ENCODE peak calls at places on chromosomes 2 and 18, in six cellular contexts. P, W, K, H, G and T are unnamed samples.

GRCh38 chr2:214103199-214104001 is 307.5 kb upstream of the VWC2L start:
- DNase-seq in P (peak; percentile 25), W (no peak), K (peak; percentile 45), H (peak; percentile 39), G (no peak), T (no peak)

GRCh38 chr2:28389399-28390240 is 3.0 kb upstream of the FOSL2 start:
- DNase-seq in P (no peak), W (no peak), K (no peak), H (no peak), G (no peak), T (no peak)

GRCh38 chr2:222701233-222701632 is 29.8 kb downstream of the MOGAT1 start:
- DNase-seq in P (no peak), W (no peak), K (no peak), H (no peak), G (no peak), T (no peak)

GRCh38 chr2:15521782-15522181 is 39.4 kb downstream of the NBAS start:
- DNase-seq in P (peak; percentile 22), W (no peak), K (no peak), H (no peak), G (no peak), T (no peak)

GRCh38 chr2:105438104-105438929 is 39.5 kb upstream of the FHL2 start:
- DNase-seq in P (peak; percentile 52), W (no peak), K (no peak), H (no peak), G (no peak), T (no peak)

GRCh38 chr2:72933207-72933606 is 15.9 kb downstream of the EMX1 start:
- DNase-seq in P (no peak), W (no peak), K (no peak), H (no peak), G (no peak), T (no peak)

GRCh38 chr2:27752551-27753237 is 18.8 kb upstream of the MRPL33 start:
- DNase-seq in P (no peak), W (no peak), K (peak; percentile 34), H (peak; percentile 49), G (no peak), T (no peak)

GRCh38 chr2:23621616-23622015 is 236.6 kb downstream of the KLHL29 start:
- DNase-seq in P (no peak), W (no peak), K (no peak), H (no peak), G (no peak), T (no peak)

GRCh38 chr18:12597775-12598174 is 60.1 kb downstream of the SPIRE1 start:
- DNase-seq in P (peak; percentile 90), W (no peak), K (peak; percentile 69), H (peak; percentile 86), G (peak; percentile 70), T (no peak)

GRCh38 chr2:28855193-28855592 is 14.9 kb downstream of the TRMT61B start:
- DNase-seq in P (peak; percentile 56), W (no peak), K (no peak), H (peak; percentile 58), G (no peak), T (no peak)

GRCh38 chr2:191844706-191845105 is 2.2 kb downstream of the CAVIN2 start:
- DNase-seq in P (peak; percentile 48), W (no peak), K (no peak), H (no peak), G (no peak), T (no peak)

GRCh38 chr18:3782901-3783300 is 332.9 kb downstream of the TGIF1 start:
- DNase-seq in P (peak; percentile 42), W (no peak), K (no peak), H (no peak), G (no peak), T (no peak)

GRCh38 chr2:61537590-61538178 is 472 bp downstream of the XPO1 start:
- DNase-seq in P (no peak), W (no peak), K (peak; percentile 45), H (no peak), G (no peak), T (no peak)

GRCh38 chr2:240205348-240205747 is 64.9 kb upstream of the OTOS start:
- DNase-seq in P (peak; percentile 77), W (no peak), K (no peak), H (peak; percentile 91), G (no peak), T (peak; percentile 14)

GRCh38 chr2:23213196-23213595 is 171.8 kb upstream of the KLHL29 start:
- DNase-seq in P (no peak), W (no peak), K (no peak), H (no peak), G (no peak), T (no peak)

GRCh38 chr2:224359569-224359968 is 42.3 kb downstream of the FAM124B start:
- DNase-seq in P (no peak), W (no peak), K (no peak), H (peak; percentile 6), G (no peak), T (no peak)

GRCh38 chr2:3219536-3219935 is 158.1 kb downstream of the EIPR1 start:
- DNase-seq in P (no peak), W (no peak), K (no peak), H (no peak), G (no peak), T (no peak)

GRCh38 chr2:62305421-62306176 is 109.7 kb downstream of the B3GNT2 start:
- DNase-seq in P (no peak), W (no peak), K (no peak), H (no peak), G (no peak), T (no peak)

GRCh38 chr2:44777542-44777941 is 164.0 kb upstream of the SIX3 start:
- DNase-seq in P (no peak), W (peak; percentile 78), K (no peak), H (no peak), G (no peak), T (no peak)

GRCh38 chr2:168889635-168890005 is 610 bp downstream of the SPC25 start:
- DNase-seq in P (no peak), W (no peak), K (no peak), H (no peak), G (no peak), T (no peak)

GRCh38 chr2:190121971-190122370 is 59.4 kb upstream of the MSTN start:
- DNase-seq in P (peak; percentile 41), W (peak; percentile 8), K (no peak), H (peak; percentile 45), G (no peak), T (no peak)
- TF ChIP-seq CTCF in P (peak; percentile 36), W (peak; percentile 24), K (no peak), H (peak; percentile 72), G (peak; percentile 38), T (no peak)

GRCh38 chr2:101204400-101205095 is 48.1 kb upstream of the CNOT11 start:
- DNase-seq in P (no peak), W (no peak), K (no peak), H (peak; percentile 44), G (no peak), T (no peak)
- TF ChIP-seq CTCF in P (peak; percentile 17), W (no peak), K (no peak), H (peak; percentile 36), G (peak; percentile 38), T (no peak)

DNA sequence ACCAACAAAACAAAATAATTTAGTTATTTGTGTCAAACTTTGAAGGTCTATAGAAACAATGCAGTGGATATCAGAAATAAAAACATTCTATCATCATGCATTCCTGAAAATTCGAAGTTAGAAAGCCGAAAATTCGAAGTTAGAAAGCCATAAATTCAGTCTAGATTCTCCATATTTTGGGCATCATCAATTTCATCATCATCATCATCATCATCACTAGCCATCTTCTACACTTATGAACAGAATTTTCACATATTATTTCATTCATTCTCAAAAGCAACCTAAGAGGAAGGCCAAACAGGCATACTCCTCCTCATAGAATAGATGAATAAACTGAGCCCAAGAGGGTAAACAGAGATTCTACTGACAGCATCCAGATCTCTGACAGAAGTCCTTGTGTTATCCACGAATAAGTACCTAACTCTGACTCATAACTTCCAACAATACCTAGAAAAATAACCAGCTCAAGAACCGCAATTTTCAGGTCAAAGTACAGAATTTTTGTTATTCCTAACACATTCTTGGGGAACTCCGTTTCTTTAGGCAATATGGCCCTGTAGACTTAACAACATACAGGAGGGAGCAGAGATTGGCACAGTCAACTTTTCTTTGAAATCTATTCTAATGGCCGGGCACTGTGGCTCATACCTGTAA is 84.7 kb downstream of the TCF4 start:
- DNase-seq in P (peak; percentile 45), W (no peak), K (no peak), H (no peak), G (no peak), T (no peak)
- TF ChIP-seq CTCF in P (no peak), W (no peak), K (no peak), H (no peak), G (no peak), T (no peak)

GRCh38 chr2:205556841-205557539 is 125.3 kb upstream of the NRP2 start:
- DNase-seq in P (no peak), W (no peak), K (no peak), H (no peak), G (no peak), T (no peak)
- TF ChIP-seq CTCF in P (no peak), W (no peak), K (no peak), H (no peak), G (no peak), T (no peak)

DNA sequence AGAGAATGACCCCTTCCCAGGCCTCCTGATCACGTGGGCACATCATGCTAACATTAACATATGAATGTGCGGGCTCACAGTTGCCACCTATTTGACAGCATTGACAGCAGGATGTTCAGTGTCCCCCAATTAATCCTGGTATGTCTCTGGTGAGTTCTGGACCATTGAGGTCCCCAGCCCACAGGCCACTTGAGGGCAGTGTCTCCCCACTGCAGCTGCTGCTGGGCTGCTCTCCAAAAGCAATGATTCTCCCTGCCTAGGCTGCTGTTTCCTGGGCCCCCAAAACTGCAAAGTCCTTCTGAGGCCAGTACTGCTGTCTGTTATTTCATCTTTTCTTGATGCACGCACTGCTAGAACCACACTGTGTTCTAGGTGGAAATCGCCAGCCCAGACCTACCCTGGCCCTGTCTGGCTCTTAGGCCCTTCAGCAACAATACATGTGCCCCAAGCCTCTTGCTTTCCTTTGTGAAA is 52.7 kb upstream of the MAPK4 start:
- DNase-seq in P (no peak), W (peak; percentile 8), K (no peak), H (peak; percentile 29), G (no peak), T (no peak)
- TF ChIP-seq CTCF in P (peak; percentile 21), W (no peak), K (peak; percentile 11), H (peak; percentile 50), G (no peak), T (no peak)